ENCODE peak calls at places on chromosomes 16 and 17, in nine cellular contexts. L, T, Z, N, J, P, C, X and M are unnamed samples. For H3K36me3 and H3K4me1, the result is how much of the 10 kb centered on the place peaks cover.

GRCh38 chr16:72188512-72188911 is 16.6 kb upstream of the PMFBP1 start:
- DNase-seq in L (no peak), T (no peak), Z (no peak), N (no peak), J (no peak), P (no peak), C (no peak), X (no peak), M (no peak)

GRCh38 chr17:8719291-8720246 is 25.1 kb downstream of the CCDC42 start:
- DNase-seq in L (no peak), T (no peak), Z (no peak), N (no peak), J (no peak), P (no peak), C (no peak), X (no peak), M (no peak)

GRCh38 chr17:279776-280175 is 72.8 kb downstream of the RPH3AL start:
- DNase-seq in L (no peak), T (peak), Z (no peak), N (no peak), J (no peak), P (no peak), C (no peak), X (no peak), M (no peak)

GRCh38 chr17:12730931-12731521 is 58.3 kb upstream of the ARHGAP44 start:
- DNase-seq in L (no peak), T (no peak), Z (peak), N (peak), J (peak), P (peak), C (no peak), X (peak), M (peak)

GRCh38 chr17:17666111-17666714 is 15.0 kb upstream of the RAI1 start:
- DNase-seq in L (no peak), T (no peak), Z (no peak), N (no peak), J (no peak), P (peak), C (no peak), X (peak), M (peak)

GRCh38 chr16:88063201-88063773 is 112.1 kb downstream of the BANP start:
- DNase-seq in L (no peak), T (peak), Z (no peak), N (peak), J (no peak), P (no peak), C (peak), X (peak), M (no peak)

GRCh38 chr17:69763503-69763902 is 311.5 kb upstream of the KCNJ16 start:
- DNase-seq in L (no peak), T (no peak), Z (peak), N (no peak), J (no peak), P (no peak), C (no peak), X (peak), M (no peak)

GRCh38 chr16:23174622-23175021 is 7.9 kb upstream of the SCNN1G start:
- DNase-seq in L (no peak), T (no peak), Z (peak), N (no peak), J (no peak), P (no peak), C (no peak), X (peak), M (no peak)

DNA sequence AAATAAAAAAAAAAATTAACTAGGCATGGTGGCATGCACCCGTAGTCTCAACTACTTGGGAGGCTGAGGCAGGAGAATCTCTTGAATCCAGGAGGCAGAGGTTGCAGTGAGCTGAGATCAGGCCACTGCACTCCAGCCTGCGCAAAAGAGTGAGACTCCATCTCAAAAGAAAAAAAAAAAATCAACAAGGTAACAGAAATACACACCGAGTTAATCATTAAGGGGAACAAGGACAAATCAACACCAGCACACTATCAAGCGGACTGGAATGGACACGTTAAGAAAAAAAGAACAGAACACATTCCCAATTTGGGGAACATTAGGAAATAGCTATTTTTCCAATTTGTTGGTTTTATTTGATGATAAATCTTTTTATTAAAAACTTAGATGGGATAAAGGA is 28.4 kb upstream of the GLG1 start:
- DNase-seq in L (no peak), T (no peak), Z (no peak), N (no peak), J (no peak), P (no peak), C (no peak), X (no peak), M (no peak)
- H3K36me3 ChIP-seq in L (half or more), T (half or more), Z (under half), N (half or more), J (under half), P (half or more), C (half or more), X (under half), M (under half)

GRCh38 chr17:1490643-1491405 is 1.7 kb downstream of the MYO1C start:
- DNase-seq in L (peak), T (no peak), Z (peak), N (peak), J (no peak), P (peak), C (no peak), X (no peak), M (peak)
- H3K4me1 ChIP-seq in L (under half), T (under half), Z (under half), N (half or more), J (under half), P (half or more), C (half or more), X (under half), M (under half)

GRCh38 chr16:27538508-27538907 is 11.2 kb downstream of the GTF3C1 start:
- DNase-seq in L (no peak), T (no peak), Z (no peak), N (no peak), J (no peak), P (no peak), C (no peak), X (no peak), M (no peak)
- H3K36me3 ChIP-seq in L (half or more), T (half or more), Z (under half), N (half or more), J (under half), P (half or more), C (half or more), X (half or more), M (under half)

GRCh38 chr17:39852239-39852638 is 11.9 kb downstream of the IKZF3 start:
- DNase-seq in L (no peak), T (no peak), Z (no peak), N (no peak), J (no peak), P (no peak), C (no peak), X (no peak), M (no peak)

GRCh38 chr17:39854909-39855308 is 9.2 kb downstream of the IKZF3 start:
- DNase-seq in L (no peak), T (no peak), Z (no peak), N (no peak), J (no peak), P (no peak), C (no peak), X (no peak), M (no peak)
- H3K4me1 ChIP-seq in L (under half), T (under half), Z (under half), N (under half), J (under half), P (under half), C (under half), X (under half), M (under half)

GRCh38 chr16:3734758-3735221 is 17.5 kb upstream of the TRAP1 start:
- DNase-seq in L (no peak), T (no peak), Z (no peak), N (no peak), J (no peak), P (no peak), C (no peak), X (no peak), M (no peak)

GRCh38 chr16:3732171-3732570 is 14.8 kb upstream of the TRAP1 start:
- DNase-seq in L (no peak), T (no peak), Z (no peak), N (no peak), J (no peak), P (no peak), C (no peak), X (no peak), M (no peak)

GRCh38 chr16:3736116-3736515 is 18.8 kb upstream of the TRAP1 start:
- DNase-seq in L (no peak), T (no peak), Z (no peak), N (no peak), J (no peak), P (no peak), C (no peak), X (no peak), M (no peak)

GRCh38 chr16:3735541-3735940 is 18.2 kb upstream of the TRAP1 start:
- DNase-seq in L (no peak), T (no peak), Z (no peak), N (no peak), J (no peak), P (no peak), C (no peak), X (no peak), M (no peak)

DNA sequence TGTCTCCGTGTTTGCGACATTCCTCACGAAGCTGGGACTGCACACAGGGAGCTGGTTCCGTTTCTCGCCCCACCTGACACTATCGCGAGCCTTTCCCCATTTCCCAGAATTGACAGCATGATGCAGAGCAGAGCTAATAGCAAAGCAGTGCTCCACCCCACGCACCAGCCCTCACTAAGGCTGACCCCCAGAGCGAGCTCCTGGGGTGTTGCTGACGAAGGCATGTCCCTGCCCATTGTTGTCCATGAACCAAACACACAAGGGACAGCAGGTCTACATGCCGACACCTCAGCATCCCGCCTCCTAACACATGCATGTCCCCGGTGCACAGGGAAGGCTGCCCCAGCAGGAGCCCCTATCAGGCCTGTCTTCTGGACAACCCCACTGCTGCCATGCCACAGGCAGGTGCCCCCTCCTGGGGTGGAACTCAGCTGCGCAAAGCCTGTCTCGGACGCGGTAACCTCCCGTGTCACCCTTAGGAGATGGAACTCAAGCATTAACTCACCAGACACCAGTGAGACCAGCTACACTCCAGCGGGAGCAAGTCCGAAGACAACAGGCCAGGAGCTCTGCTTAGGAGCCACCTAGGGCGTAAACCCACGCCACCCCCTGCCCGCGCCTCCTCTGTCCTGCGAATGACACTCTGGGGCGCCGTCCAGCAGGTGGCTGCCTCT is 16.9 kb upstream of the TRAP1 start:
- DNase-seq in L (no peak), T (no peak), Z (no peak), N (no peak), J (no peak), P (no peak), C (no peak), X (no peak), M (no peak)
- H3K36me3 ChIP-seq in L (half or more), T (half or more), Z (under half), N (half or more), J (under half), P (half or more), C (half or more), X (half or more), M (under half)